ENCODE peak calls at places on chromosomes 7 and 10, in four cellular contexts. V is iris pigment epithelial cell; I is bronchial epithelial cell; R is activated CD4-positive, alpha-beta T cell treated with anti-CD3 and anti-CD28 coated beads, Interleukin-2, amount 50 U/mL, for 1 hour. B is an unnamed sample.

GRCh38 chr10:71242621-71243009 is 30.2 kb downstream of the UNC5B start:
- DNase-seq in V (no peak), R (no peak), I (no peak), B (no peak)

GRCh38 chr7:156558198-156558597 is 82.4 kb upstream of the RNF32 start:
- DNase-seq in I (peak; percentile 67), R (no peak), V (peak; percentile 56), B (no peak)

GRCh38 chr7:102983602-102984001 is 70.8 kb downstream of the LRRC17 start:
- DNase-seq in R (no peak), V (peak; percentile 55), I (no peak), B (no peak)

GRCh38 chr10:23358357-23358756 is 13.8 kb upstream of the C10orf67 start:
- DNase-seq in I (no peak), V (peak; percentile 53), R (no peak), B (no peak)

GRCh38 chr7:121083138-121083789 is 94.8 kb downstream of the CPED1 start:
- DNase-seq in V (peak; percentile 85), I (peak; percentile 78), R (no peak), B (no peak)

GRCh38 chr10:35546824-35547225 is 58.3 kb upstream of the GJD4 start:
- DNase-seq in R (no peak), I (peak; percentile 67), V (peak; percentile 82), B (no peak)

GRCh38 chr7:44377681-44378421 is 52.5 kb upstream of the CAMK2B start:
- DNase-seq in R (no peak), V (no peak), I (peak; percentile 79), B (no peak)

GRCh38 chr10:13865758-13866491 is 279.2 kb downstream of the PRPF18 start:
- DNase-seq in V (peak; percentile 63), I (peak; percentile 88), R (no peak), B (no peak)

GRCh38 chr10:92130622-92131270 is 160.1 kb downstream of the CPEB3 start:
- DNase-seq in R (no peak), V (no peak), I (no peak), B (no peak)

GRCh38 chr7:50775826-50776225 is 6.9 kb downstream of the GRB10 start:
- DNase-seq in V (no peak), R (no peak), I (no peak), B (no peak)

B was measured in pancreas.